ENCODE peak calls at places on chromosomes 11 and 22, in seven cellular contexts. O is Caco-2, Y is prostate gland, T is tibial artery, S is BE2C, Z is endodermal cell, P is NT2/D1. U is an unnamed sample. For H3K4me1, the result is how much of the 10 kb centered on the place peaks cover.

GRCh38 chr11:123439616-123440015 is 9.5 kb downstream of the GRAMD1B start:
- DNase-seq in O (no peak), Y (no peak), T (peak), S (no peak), Z (no peak), P (no peak), U (no peak)

GRCh38 chr11:2530131-2530854 is 85.5 kb downstream of the KCNQ1 start:
- DNase-seq in O (peak), Y (no peak), T (peak), S (peak), Z (peak), P (no peak), U (no peak)

GRCh38 chr11:11845551-11845950 is 3.8 kb downstream of the USP47 start:
- DNase-seq in O (no peak), Y (no peak), T (no peak), S (no peak), Z (no peak), P (no peak), U (no peak)

GRCh38 chr22:39693943-39694500 is 123.5 kb downstream of the CACNA1I start:
- DNase-seq in O (no peak), Y (no peak), T (no peak), S (no peak), Z (no peak), P (no peak), U (no peak)

GRCh38 chr11:96082002-96082899 is 158.3 kb upstream of the MTMR2 start:
- DNase-seq in O (no peak), Y (no peak), T (no peak), S (peak), Z (peak), P (no peak), U (no peak)

GRCh38 chr11:30579348-30579747 is 6.8 kb downstream of the MPPED2 start:
- DNase-seq in O (no peak), Y (no peak), T (no peak), S (no peak), Z (no peak), P (no peak), U (no peak)

GRCh38 chr11:115439385-115439784 is 64.8 kb downstream of the CADM1 start:
- DNase-seq in O (no peak), Y (no peak), T (no peak), S (no peak), Z (no peak), P (no peak), U (no peak)

GRCh38 chr11:13114566-13115465 is 105.7 kb downstream of the RASSF10 start:
- DNase-seq in O (peak), Y (peak), T (no peak), S (peak), Z (peak), P (peak), U (peak)

GRCh38 chr11:27496461-27496860 is 10.1 kb downstream of the LIN7C start:
- DNase-seq in O (no peak), Y (no peak), T (no peak), S (no peak), Z (no peak), P (no peak), U (peak)

GRCh38 chr22:39469681-39470461 is 13.1 kb downstream of the MGAT3 start:
- DNase-seq in O (peak), Y (no peak), T (no peak), S (no peak), Z (no peak), P (no peak), U (peak)

GRCh38 chr11:104291646-104292045 is 127.7 kb upstream of the PDGFD start:
- DNase-seq in O (no peak), Y (no peak), T (no peak), S (no peak), Z (no peak), P (no peak), U (no peak)

GRCh38 chr11:11843233-11843632 is 1.5 kb downstream of the USP47 start:
- DNase-seq in O (no peak), Y (peak), T (no peak), S (no peak), Z (no peak), P (no peak), U (peak)

GRCh38 chr22:38864361-38865191 is 7.4 kb downstream of the CBX6 start:
- DNase-seq in O (no peak), Y (no peak), T (peak), S (peak), Z (peak), P (no peak), U (peak)

GRCh38 chr11:82996966-82997606 is 74.6 kb downstream of the RAB30 start:
- DNase-seq in O (no peak), Y (peak), T (no peak), S (no peak), Z (no peak), P (no peak), U (no peak)

GRCh38 chr11:32796425-32796824 is 2.0 kb upstream of the CCDC73 start:
- DNase-seq in O (no peak), Y (no peak), T (no peak), S (no peak), Z (no peak), P (no peak), U (no peak)

GRCh38 chr11:133787379-133788103 is 57.8 kb downstream of the SPATA19 start:
- DNase-seq in O (no peak), Y (no peak), T (no peak), S (no peak), Z (peak), P (no peak), U (peak)

GRCh38 chr11:59584294-59584693 is 31.3 kb downstream of the OSBP start:
- DNase-seq in O (no peak), Y (no peak), T (no peak), S (no peak), Z (no peak), P (no peak), U (no peak)

GRCh38 chr11:20089796-20090653 is 70.2 kb downstream of the DBX1 start:
- DNase-seq in O (no peak), Y (no peak), T (no peak), S (no peak), Z (peak), P (no peak), U (peak)

GRCh38 chr11:17528906-17529813 is 15.1 kb downstream of the USH1C start:
- DNase-seq in O (no peak), Y (no peak), T (no peak), S (no peak), Z (no peak), P (no peak), U (no peak)

GRCh38 chr22:20412474-20413216 is 18.7 kb downstream of the ZNF74 start:
- DNase-seq in O (no peak), Y (no peak), T (peak), S (no peak), Z (no peak), P (no peak), U (no peak)

GRCh38 chr22:40107244-40107643 is 70.5 kb upstream of the TNRC6B start:
- DNase-seq in O (no peak), Y (no peak), T (no peak), S (no peak), Z (no peak), P (no peak), U (no peak)

GRCh38 chr11:66277475-66278391 is at the start of gene CNIH2:
- DNase-seq in O (peak), Y (no peak), T (no peak), S (peak), Z (peak), P (no peak), U (peak)

GRCh38 chr22:43867839-43868652 is 5.7 kb upstream of the SULT4A1 start:
- DNase-seq in O (peak), Y (peak), T (no peak), S (peak), Z (peak), P (peak), U (peak)

GRCh38 chr11:110866081-110866480 is 153.8 kb upstream of the ARHGAP20 start:
- DNase-seq in O (no peak), Y (no peak), T (no peak), S (no peak), Z (no peak), P (no peak), U (no peak)

GRCh38 chr11:18455686-18456372 is at the start of gene LDHAL6A:
- DNase-seq in O (no peak), Y (no peak), T (no peak), S (peak), Z (peak), P (no peak), U (no peak)

GRCh38 chr11:103659138-103659734 is 377.2 kb upstream of the DDI1 start:
- DNase-seq in O (peak), Y (no peak), T (no peak), S (peak), Z (peak), P (no peak), U (peak)

GRCh38 chr11:47409440-47410403 is 1.3 kb downstream of the SLC39A13 start:
- DNase-seq in O (no peak), Y (no peak), T (no peak), S (no peak), Z (peak), P (no peak), U (no peak)

DNA sequence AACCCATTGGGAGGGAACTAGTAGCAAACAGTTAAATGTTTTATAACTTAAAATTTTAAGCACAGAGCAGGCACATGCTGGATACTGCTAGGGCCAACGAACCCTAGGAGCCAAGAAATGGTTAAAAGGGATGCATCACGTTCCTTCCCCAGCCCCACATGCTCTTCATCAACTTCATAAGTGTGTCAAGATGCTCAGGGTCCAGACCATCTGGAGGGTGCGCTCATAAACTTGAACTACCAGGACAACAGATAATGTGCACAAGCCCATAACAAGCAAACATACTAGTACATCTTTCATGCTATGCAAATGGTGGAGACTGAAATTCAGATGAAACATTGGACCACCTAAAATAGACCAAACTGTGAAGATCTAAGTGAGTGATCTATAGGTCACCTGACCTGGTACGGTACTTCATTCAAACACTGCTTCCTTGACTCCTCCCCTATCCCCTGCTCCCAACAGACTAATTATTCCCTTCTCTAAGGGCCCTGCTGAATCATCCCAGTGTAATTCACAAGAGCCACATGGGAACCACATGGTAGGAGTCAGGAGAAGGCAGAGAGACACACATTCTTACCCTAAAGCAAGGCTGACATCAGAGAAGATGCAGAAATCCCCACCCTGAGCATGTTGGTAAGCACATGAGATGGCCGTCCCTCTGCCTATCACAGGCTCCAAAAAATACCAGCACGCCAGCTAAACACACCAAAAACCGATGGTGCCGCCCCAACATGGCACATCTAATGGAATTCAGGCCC is 83.9 kb downstream of the ETS1 start:
- DNase-seq in O (no peak), Y (no peak), T (no peak), S (no peak), Z (no peak), P (no peak), U (peak)
- H3K4me1 ChIP-seq in O (under half), Y (under half), T (under half), S (under half), Z (under half), P (under half), U (under half)

GRCh38 chr22:23180301-23180892 is at the start of gene BCR:
- DNase-seq in O (peak), Y (peak), T (peak), S (peak), Z (peak), P (no peak), U (peak)
- H3K4me1 ChIP-seq in O (under half), Y (under half), T (under half), S (under half), Z (under half), P (under half), U (under half)

DNA sequence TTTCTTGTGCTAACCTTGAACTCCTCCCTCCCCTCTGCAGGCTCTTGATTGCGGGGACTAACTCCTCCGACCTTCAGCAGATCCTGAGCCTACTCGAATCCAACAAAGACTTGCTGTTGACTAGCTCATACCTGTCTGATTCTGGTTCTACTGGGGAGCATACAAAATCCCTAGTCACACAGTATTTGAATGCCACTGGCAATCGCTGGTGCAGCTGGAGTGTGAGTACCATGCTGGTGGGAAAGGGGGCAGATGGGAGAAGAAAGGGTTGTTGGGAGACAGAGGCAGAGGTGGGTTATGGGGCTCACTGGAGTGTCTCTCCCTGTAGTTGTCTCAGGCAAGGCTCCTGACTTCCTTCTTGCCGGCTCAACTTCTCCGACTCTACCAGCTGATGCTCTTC is 4.4 kb downstream of the SLC3A2 start:
- DNase-seq in O (no peak), Y (no peak), T (no peak), S (no peak), Z (no peak), P (no peak), U (no peak)
- H3K4me1 ChIP-seq in O (half or more), Y (under half), T (under half), S (under half), Z (under half), P (under half), U (under half)

GRCh38 chr22:41920271-41920976 is 5.5 kb upstream of the SHISA8 start:
- DNase-seq in O (no peak), Y (no peak), T (no peak), S (no peak), Z (no peak), P (no peak), U (no peak)
- H3K4me1 ChIP-seq in O (under half), Y (under half), T (under half), S (under half), Z (under half), P (under half), U (under half)

U was measured in cardiac muscle cell.